ENCODE peak calls at places on chromosome 17, in four cellular contexts. N, I, M and D are unnamed samples.
A peak's percentile ranks its signal among the peaks of the same experiment; 100 is the strongest.

GRCh38 chr17:1229354-1229890 is 40.8 kb upstream of the BHLHA9 start:
- DNase-seq in I (peak; percentile 78), N (peak; percentile 24), M (no peak), D (peak; percentile 37)

GRCh38 chr17:15999974-16000827 is 577 bp downstream of the TTC19 start:
- DNase-seq in N (peak; percentile 32), M (no peak), I (peak; percentile 24), D (no peak)

GRCh38 chr17:17246879-17247278 is 9.9 kb upstream of the FLCN start:
- DNase-seq in I (no peak), M (no peak), N (no peak), D (no peak)

GRCh38 chr17:38910325-38910724 is 15.1 kb upstream of the LASP1NB start:
- DNase-seq in N (no peak), M (no peak), I (no peak), D (no peak)

GRCh38 chr17:12911241-12911640 is 106.6 kb downstream of the ELAC2 start:
- DNase-seq in I (no peak), N (no peak), M (no peak), D (no peak)

GRCh38 chr17:76736349-76737081 is 616 bp downstream of the SRSF2 start:
- DNase-seq in I (peak; percentile 61), N (peak; percentile 75), M (peak; percentile 49), D (peak; percentile 52)

GRCh38 chr17:71071837-71072236 is 902.5 kb downstream of the KCNJ2 start:
- DNase-seq in I (no peak), N (peak; percentile 99), M (no peak), D (no peak)

GRCh38 chr17:15298176-15298575 is 33.0 kb upstream of the PMP22 start:
- DNase-seq in N (peak; percentile 75), I (no peak), M (no peak), D (no peak)

GRCh38 chr17:81399481-81400153 is 4.4 kb downstream of the BAHCC1 start:
- DNase-seq in I (no peak), M (no peak), N (peak; percentile 44), D (no peak)

GRCh38 chr17:80886641-80887573 is 104.7 kb upstream of the CHMP6 start:
- DNase-seq in M (no peak), I (peak; percentile 9), N (no peak), D (no peak)

GRCh38 chr17:62965649-62966425 is at the start of gene TANC2:
- DNase-seq in M (peak; percentile 50), I (peak; percentile 81), N (peak; percentile 80), D (peak; percentile 83)